ENCODE peak calls at places on chromosomes 4 and X, in eight cellular contexts. L is SK-N-SH, F is nephron progenitor cell, N is GM10248, P is prostate gland, G is pancreas, M is fibroblast of lung, V is fibroblast of mammary gland. B is an unnamed sample.

GRCh38 chr4:8044699-8045098 is 105.0 kb upstream of the AFAP1 start:
- DNase-seq in L (no peak), F (peak), N (no peak), P (no peak), G (no peak), M (no peak), V (no peak), B (no peak)

GRCh38 chrX:108322243-108322642 is 116.0 kb downstream of the COL4A6 start:
- DNase-seq in L (no peak), F (no peak), N (no peak), P (no peak), G (no peak), M (no peak), V (no peak), B (no peak)

GRCh38 chrX:15646031-15646430 is 18.6 kb downstream of the CLTRN start:
- DNase-seq in L (no peak), F (no peak), N (no peak), P (no peak), G (no peak), M (no peak), V (no peak), B (no peak)

GRCh38 chrX:148049441-148049840 is 68.3 kb downstream of the FMR1NB start:
- DNase-seq in L (peak), F (peak), N (peak), P (no peak), G (no peak), M (peak), V (peak), B (peak)

GRCh38 chrX:107537815-107538214 is 88.4 kb downstream of the FRMPD3 start:
- DNase-seq in L (peak), F (peak), N (peak), P (no peak), G (peak), M (peak), V (peak), B (peak)

GRCh38 chr4:47383829-47384427 is 79.6 kb downstream of the COMMD8 start:
- DNase-seq in L (peak), F (no peak), N (peak), P (no peak), G (no peak), M (peak), V (peak), B (peak)

GRCh38 chr4:4386736-4387392 is at the start of gene NSG1:
- DNase-seq in L (no peak), F (peak), N (no peak), P (peak), G (no peak), M (no peak), V (peak), B (peak)

GRCh38 chr4:84821064-84821463 is 145.4 kb downstream of the WDFY3 start:
- DNase-seq in L (no peak), F (no peak), N (no peak), P (no peak), G (no peak), M (no peak), V (no peak), B (no peak)

GRCh38 chr4:140098481-140099132 is 55.4 kb downstream of the MAML3 start:
- DNase-seq in L (no peak), F (no peak), N (no peak), P (no peak), G (no peak), M (peak), V (peak), B (peak)

GRCh38 chr4:11774346-11774745 is 345.7 kb upstream of the HS3ST1 start:
- DNase-seq in L (no peak), F (no peak), N (no peak), P (no peak), G (no peak), M (no peak), V (peak), B (peak)

GRCh38 chr4:56342746-56343145 is 44.5 kb downstream of the AASDH start:
- DNase-seq in L (no peak), F (no peak), N (no peak), P (no peak), G (no peak), M (no peak), V (no peak), B (no peak)

GRCh38 chrX:154040307-154040756 is 20.6 kb upstream of the IRAK1 start:
- DNase-seq in L (no peak), F (no peak), N (no peak), P (no peak), G (no peak), M (peak), V (peak), B (peak)

GRCh38 chr4:101049549-101050001 is 297.8 kb downstream of the PPP3CA start:
- DNase-seq in L (peak), F (no peak), N (no peak), P (no peak), G (no peak), M (no peak), V (no peak), B (no peak)

GRCh38 chr4:85565761-85566480 is 91.0 kb downstream of the ARHGAP24 start:
- DNase-seq in L (no peak), F (no peak), N (no peak), P (no peak), G (no peak), M (peak), V (peak), B (no peak)

GRCh38 chrX:8960809-8961413 is 73.0 kb downstream of the FAM9B start:
- DNase-seq in L (no peak), F (no peak), N (no peak), P (no peak), G (no peak), M (peak), V (peak), B (no peak)

GRCh38 chr4:39636786-39637185 is 1.9 kb downstream of the SMIM14 start:
- DNase-seq in L (no peak), F (no peak), N (no peak), P (no peak), G (no peak), M (peak), V (peak), B (no peak)

GRCh38 chr4:25977397-25978170 is 63.6 kb downstream of the SMIM20 start:
- DNase-seq in L (peak), F (no peak), N (no peak), P (no peak), G (no peak), M (no peak), V (no peak), B (no peak)

GRCh38 chr4:142893012-142893411 is 46.9 kb upstream of the INPP4B start:
- DNase-seq in L (no peak), F (no peak), N (no peak), P (no peak), G (no peak), M (no peak), V (no peak), B (no peak)

GRCh38 chr4:35534946-35535345 is 709.4 kb downstream of the ARAP2 start:
- DNase-seq in L (no peak), F (no peak), N (no peak), P (no peak), G (no peak), M (no peak), V (no peak), B (no peak)

GRCh38 chr4:35539404-35540055 is 704.8 kb downstream of the ARAP2 start:
- DNase-seq in L (no peak), F (no peak), N (no peak), P (no peak), G (no peak), M (peak), V (no peak), B (peak)

GRCh38 chr4:35541146-35541887 is 703.0 kb downstream of the ARAP2 start:
- DNase-seq in L (peak), F (no peak), N (no peak), P (no peak), G (no peak), M (no peak), V (no peak), B (no peak)

GRCh38 chr4:35541888-35542213 is 702.5 kb downstream of the ARAP2 start:
- DNase-seq in L (no peak), F (no peak), N (no peak), P (no peak), G (no peak), M (no peak), V (no peak), B (no peak)

DNA sequence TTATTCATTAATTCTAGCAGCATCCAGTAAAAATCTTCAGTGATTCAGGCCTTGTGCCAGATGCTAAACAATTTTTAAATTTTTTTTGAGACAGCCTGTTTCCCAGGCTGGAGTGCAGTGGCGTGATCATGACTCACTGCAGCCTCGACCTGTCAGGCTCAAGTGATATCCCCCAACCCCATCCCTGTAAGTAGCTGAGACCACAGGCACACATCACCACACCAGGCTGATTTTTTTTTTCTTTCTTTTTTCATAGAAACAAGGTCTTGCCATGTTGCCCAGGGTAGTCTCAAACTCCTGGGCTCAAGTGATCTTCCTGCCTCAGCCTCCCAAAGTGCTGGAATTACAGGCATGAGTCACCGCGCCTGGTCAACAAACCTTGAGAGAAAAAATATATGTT is 705.5 kb downstream of the ARAP2 start:
- DNase-seq in L (no peak), F (no peak), N (no peak), P (no peak), G (no peak), M (peak), V (no peak), B (peak)
- TF ChIP-seq CTCF in L (no peak), F (no peak), N (no peak), P (no peak), G (no peak), M (no peak), V (no peak), B (no peak)

GRCh38 chr4:164977243-164978164 is at the start of gene TRIM61:
- DNase-seq in L (peak), F (peak), N (peak), P (no peak), G (peak), M (peak), V (peak), B (peak)
- TF ChIP-seq CTCF in L (no peak), F (no peak), N (peak), P (no peak), G (no peak), M (peak), V (no peak), B (no peak)

GRCh38 chr4:112517067-112517588 is 1.1 kb upstream of the NEUROG2 start:
- DNase-seq in L (peak), F (peak), N (peak), P (no peak), G (no peak), M (no peak), V (no peak), B (no peak)
- TF ChIP-seq CTCF in L (peak), F (no peak), N (peak), P (no peak), G (no peak), M (no peak), V (no peak), B (no peak)

GRCh38 chr4:176188654-176189053 is 6.7 kb downstream of the SPATA4 start:
- DNase-seq in L (no peak), F (no peak), N (no peak), P (no peak), G (no peak), M (no peak), V (no peak), B (no peak)

GRCh38 chr4:176193898-176194297 is 1.5 kb downstream of the SPATA4 start:
- DNase-seq in L (no peak), F (no peak), N (no peak), P (no peak), G (no peak), M (peak), V (peak), B (peak)

GRCh38 chr4:176193126-176193525 is 2.3 kb downstream of the SPATA4 start:
- DNase-seq in L (no peak), F (no peak), N (no peak), P (no peak), G (no peak), M (peak), V (peak), B (peak)

GRCh38 chr4:176189891-176190795 is 5.2 kb downstream of the SPATA4 start:
- DNase-seq in L (no peak), F (no peak), N (no peak), P (peak), G (no peak), M (no peak), V (no peak), B (no peak)

DNA sequence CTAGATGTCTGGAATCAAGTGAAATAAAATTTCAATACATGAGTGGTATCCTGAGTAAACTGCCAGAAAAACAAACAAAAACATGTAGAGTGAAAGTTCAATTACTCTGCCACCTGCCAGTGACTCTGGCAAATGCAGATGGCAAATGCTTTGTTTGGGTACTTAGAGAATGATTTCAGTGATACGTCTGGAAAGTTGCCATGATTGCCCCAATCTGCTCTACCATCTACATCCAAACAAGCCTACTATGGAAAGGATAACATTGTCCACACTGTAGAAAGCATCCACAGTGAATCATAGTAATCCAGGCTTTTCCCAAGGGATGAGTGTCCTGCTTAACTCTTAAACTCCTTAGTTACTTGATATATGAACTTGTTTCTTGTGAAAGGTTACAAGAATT is 3.4 kb downstream of the SPATA4 start:
- DNase-seq in L (peak), F (no peak), N (no peak), P (no peak), G (no peak), M (peak), V (peak), B (no peak)
- TF ChIP-seq CTCF in L (peak), F (no peak), N (no peak), P (no peak), G (no peak), M (no peak), V (no peak), B (peak)

GRCh38 chr4:92387459-92388069 is 83.8 kb downstream of the GRID2 start:
- DNase-seq in L (peak), F (peak), N (peak), P (no peak), G (no peak), M (peak), V (peak), B (peak)
- TF ChIP-seq CTCF in L (peak), F (peak), N (peak), P (no peak), G (peak), M (peak), V (peak), B (peak)

DNA sequence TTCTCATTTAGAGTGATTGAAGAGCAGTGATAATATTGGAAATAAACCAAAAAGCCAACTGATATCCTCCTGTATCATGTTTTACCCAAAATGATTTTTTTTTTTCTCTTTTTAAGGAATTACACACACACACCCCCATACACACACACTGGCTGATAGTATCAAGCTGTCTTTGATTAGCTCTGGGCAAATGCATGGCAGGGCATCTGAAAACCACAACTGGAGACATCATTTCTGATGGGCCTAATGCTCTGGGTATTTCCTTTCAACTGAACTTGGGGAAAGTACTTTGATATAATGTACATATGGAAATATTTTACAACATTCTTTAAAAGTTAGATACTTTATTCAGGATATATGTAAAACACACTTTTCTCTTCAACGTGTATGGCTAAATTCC is 14.2 kb upstream of the OSTC start:
- DNase-seq in L (no peak), F (no peak), N (no peak), P (no peak), G (no peak), M (no peak), V (peak), B (no peak)
- TF ChIP-seq CTCF in L (no peak), F (no peak), N (no peak), P (no peak), G (no peak), M (no peak), V (no peak), B (no peak)

DNA sequence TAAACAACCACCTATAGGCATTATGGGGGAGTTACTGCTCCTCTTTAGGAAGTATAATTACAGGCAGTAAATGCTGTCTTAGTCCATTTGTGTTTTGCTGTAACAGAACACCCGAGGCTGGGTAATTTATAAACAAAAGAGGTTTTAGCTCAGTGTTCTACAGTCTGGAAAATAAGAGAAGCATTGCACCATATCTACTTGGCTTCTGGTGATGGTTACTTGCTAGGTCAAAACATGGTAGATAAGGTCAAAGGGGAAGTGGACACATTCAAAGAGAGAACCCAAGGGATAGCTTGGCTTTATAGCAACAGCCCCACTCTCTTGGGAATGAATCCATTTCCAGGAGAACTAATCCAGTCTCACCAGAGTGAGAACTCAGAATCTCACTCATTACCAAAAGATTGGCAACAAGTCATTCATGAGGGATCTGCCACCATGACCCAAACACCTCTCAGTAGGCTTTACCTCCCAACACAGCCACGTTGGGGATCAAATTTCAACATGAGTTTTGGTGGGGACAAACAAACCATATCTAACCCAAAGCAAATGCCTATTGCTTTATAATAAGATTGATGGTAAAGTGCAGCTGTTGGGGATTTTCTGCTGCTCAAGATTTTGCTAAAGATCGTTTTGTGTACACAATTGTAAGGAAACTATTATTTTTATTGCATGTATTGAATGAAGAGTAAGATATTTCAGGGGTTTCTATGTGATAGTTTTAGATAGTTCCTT is 32.6 kb downstream of the STAG2 start:
- DNase-seq in L (no peak), F (no peak), N (no peak), P (no peak), G (no peak), M (peak), V (no peak), B (no peak)
- TF ChIP-seq CTCF in L (no peak), F (no peak), N (no peak), P (no peak), G (no peak), M (no peak), V (no peak), B (no peak)